ENCODE peak calls at places on chromosomes 11 and 22, in seven cellular contexts. K is tibial nerve, S is IMR-90, V is transverse colon, L is adrenal gland, B is HCT116, I is stomach. P is an unnamed sample.
A peak's percentile ranks its signal among the peaks of the same experiment; 100 is the strongest.

GRCh38 chr22:35231585-35232084 is 25.7 kb upstream of the HMGXB4 start:
- DNase-seq in B (peak; percentile 85), S (peak; percentile 55), L (peak; percentile 77), K (no peak), V (peak; percentile 82), I (peak; percentile 72), P (no peak)

GRCh38 chr11:110955797-110956196 is 243.6 kb upstream of the ARHGAP20 start:
- DNase-seq in S (no peak), L (no peak), B (no peak), K (no peak), V (no peak), I (no peak), P (no peak)

GRCh38 chr11:73140213-73141030 is 1.7 kb downstream of the FCHSD2 start:
- DNase-seq in V (no peak), I (peak; percentile 48), S (peak; percentile 52), K (no peak), L (peak; percentile 57), B (no peak), P (no peak)

GRCh38 chr22:34570408-34570807 is 495.6 kb upstream of the ISX start:
- DNase-seq in L (no peak), K (no peak), V (no peak), S (no peak), B (no peak), I (no peak), P (no peak)

GRCh38 chr11:71185411-71185810 is 67.0 kb downstream of the SHANK2 start:
- DNase-seq in B (no peak), V (no peak), L (no peak), S (no peak), I (no peak), K (no peak), P (no peak)

GRCh38 chr11:83241291-83241946 is 44.7 kb downstream of the CCDC90B start:
- DNase-seq in K (no peak), L (peak; percentile 67), B (peak; percentile 69), S (peak; percentile 77), V (peak; percentile 52), I (peak; percentile 74), P (no peak)

GRCh38 chr11:123729602-123730001 is 11.9 kb downstream of the ZNF202 start:
- DNase-seq in K (no peak), V (no peak), B (no peak), L (no peak), S (peak; percentile 59), I (no peak), P (no peak)

GRCh38 chr11:57349491-57350274 is 11.5 kb downstream of the P2RX3 start:
- DNase-seq in K (peak; percentile 53), V (peak; percentile 67), B (peak; percentile 26), L (peak; percentile 82), I (peak; percentile 74), S (peak; percentile 33), P (no peak)

GRCh38 chr11:12744831-12745502 is 70.7 kb downstream of the TEAD1 start:
- DNase-seq in L (peak; percentile 33), K (no peak), B (no peak), V (no peak), I (no peak), S (peak; percentile 28), P (no peak)

GRCh38 chr22:28896611-28897010 is 13.2 kb downstream of the ZNRF3 start:
- DNase-seq in K (no peak), I (no peak), S (no peak), L (no peak), V (no peak), B (no peak), P (no peak)

GRCh38 chr11:80595011-80595410 is 1154.2 kb upstream of the TENM4 start:
- DNase-seq in V (no peak), I (no peak), K (no peak), L (no peak), B (no peak), S (peak; percentile 68), P (no peak)

GRCh38 chr22:29719894-29720645 is at the start of gene CABP7:
- DNase-seq in L (no peak), K (no peak), I (no peak), B (no peak), S (no peak), V (no peak), P (no peak)

GRCh38 chr22:43263645-43264514 is 76.9 kb upstream of the TTLL12 start:
- DNase-seq in K (no peak), V (peak; percentile 69), I (peak; percentile 74), B (peak; percentile 48), S (peak; percentile 88), L (peak; percentile 62), P (no peak)

DNA sequence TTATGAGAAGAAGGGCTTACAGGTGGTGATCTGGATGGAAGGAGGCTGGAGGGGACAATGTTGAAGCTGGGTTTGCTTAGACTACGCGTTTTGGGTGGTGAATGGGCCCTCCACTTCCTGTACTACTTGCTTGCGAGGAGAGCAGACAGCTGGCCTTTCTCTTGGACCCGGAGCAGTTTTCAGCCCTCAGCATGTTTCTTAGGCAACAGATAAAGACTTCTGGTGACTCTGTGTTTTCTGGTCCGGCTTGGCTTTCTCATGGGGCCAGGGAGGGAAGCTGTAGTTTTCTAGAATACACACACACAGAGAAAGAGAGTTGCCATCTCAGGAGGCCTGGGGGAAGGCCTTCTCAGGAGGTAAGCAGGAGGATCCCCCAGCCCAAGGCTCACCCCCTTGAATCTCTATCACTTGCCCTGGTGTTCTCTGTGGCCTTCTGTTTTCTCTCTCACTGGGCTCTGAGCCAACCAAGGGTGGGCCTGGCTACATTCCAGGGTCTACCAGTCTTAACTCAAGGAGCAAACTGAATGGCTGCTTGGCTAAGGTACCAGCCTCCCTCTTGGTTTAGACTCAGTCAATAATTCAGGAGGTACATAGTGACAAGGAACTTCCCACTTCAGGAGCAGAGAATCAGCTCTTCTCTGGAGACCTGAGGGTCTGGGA is 2.4 kb downstream of the CCS start:
- DNase-seq in V (peak; percentile 42), L (peak; percentile 62), S (peak; percentile 76), K (no peak), B (no peak), I (peak; percentile 47), P (no peak)
- TF ChIP-seq POLR2A in V (no peak), L (no peak), S (no peak), K (no peak), B (no peak), I (no peak), P (no peak)

GRCh38 chr11:32279672-32280071 is 155.7 kb downstream of the WT1 start:
- DNase-seq in I (no peak), K (no peak), B (no peak), V (no peak), L (no peak), S (no peak), P (no peak)

DNA sequence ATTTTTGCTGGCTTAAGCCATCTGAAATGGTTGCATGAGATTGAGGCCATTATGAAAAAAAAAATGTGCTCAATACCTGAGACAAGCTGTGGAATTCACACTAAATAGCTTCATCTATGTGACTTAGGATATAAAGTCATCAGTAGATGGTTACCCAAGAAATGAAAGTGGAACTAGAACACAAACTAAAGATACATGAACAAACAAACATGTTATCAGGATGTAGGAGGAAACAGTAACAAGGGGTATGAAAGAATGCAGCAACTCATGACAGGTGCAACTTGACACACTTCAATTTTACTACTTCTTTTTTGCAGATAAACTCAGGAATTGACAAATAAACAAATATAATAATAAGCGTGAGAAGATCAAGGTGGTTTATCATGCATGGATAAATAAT is 155.0 kb downstream of the WT1 start:
- DNase-seq in B (no peak), I (no peak), V (no peak), L (no peak), S (no peak), K (no peak), P (no peak)
- H3K4me3 ChIP-seq in B (no peak overlapping the region), I (no peak overlapping the region), V (no peak overlapping the region), L (no peak overlapping the region), S (no peak overlapping the region), K (no peak overlapping the region), P (no peak overlapping the region)

GRCh38 chr11:68096962-68097361 is 24.2 kb downstream of the CHKA start:
- DNase-seq in I (no peak), S (no peak), V (no peak), B (no peak), K (no peak), L (no peak), P (no peak)
- H3K27ac ChIP-seq in I (peak overlapping the region; percentile 55), S (no peak overlapping the region), V (peak overlapping the region; percentile 41), B (no peak overlapping the region), K (no peak overlapping the region), L (peak overlapping the region; percentile 63), P (no peak overlapping the region)

DNA sequence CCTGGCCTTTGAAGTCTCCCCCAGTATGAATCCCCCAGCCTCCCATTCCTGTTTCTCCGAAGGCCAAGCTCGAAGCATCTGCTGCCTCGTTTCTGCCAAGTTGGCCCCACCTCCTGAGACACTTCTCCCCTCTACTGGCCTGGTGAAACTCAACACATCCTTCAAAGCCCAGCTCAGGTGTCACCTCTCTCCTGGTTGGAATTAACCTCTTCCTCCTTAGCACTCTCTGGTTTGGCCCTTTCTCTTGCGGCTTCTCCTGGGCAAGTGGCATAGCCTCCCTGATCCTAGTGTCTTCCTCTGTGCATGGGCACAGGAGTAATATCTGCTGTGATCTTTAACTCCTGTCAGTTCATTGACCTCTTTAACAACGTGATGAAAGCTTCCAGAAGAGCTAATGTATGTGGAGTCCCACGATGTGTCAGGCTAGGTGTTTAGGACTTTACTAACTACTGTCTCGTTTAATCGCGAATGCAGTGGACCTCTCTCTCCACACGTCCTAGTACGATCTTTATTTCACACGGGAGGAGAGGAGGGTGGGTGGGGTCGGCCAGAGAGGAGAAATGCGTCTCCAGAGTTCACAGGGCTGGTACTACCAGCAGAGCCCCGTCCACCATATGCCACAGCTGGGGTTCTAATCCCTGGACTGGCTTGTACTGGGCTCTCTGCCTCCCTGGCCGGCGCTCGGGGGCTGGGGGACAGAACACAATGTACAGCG is 824 bp upstream of the PTPRJ start:
- DNase-seq in L (no peak), B (no peak), I (no peak), S (no peak), V (no peak), K (no peak), P (no peak)
- TF ChIP-seq POLR2A in L (no peak), B (no peak), I (no peak), S (no peak), V (no peak), K (no peak), P (no peak)

GRCh38 chr11:119473226-119473625 is 50.3 kb upstream of the THY1 start:
- DNase-seq in L (no peak), S (no peak), K (no peak), I (no peak), V (no peak), B (no peak), P (no peak)

GRCh38 chr11:119476666-119477331 is 53.8 kb upstream of the THY1 start:
- DNase-seq in V (no peak), L (no peak), K (no peak), I (peak; percentile 21), S (no peak), B (no peak), P (no peak)

GRCh38 chr11:119476038-119476437 is 53.1 kb upstream of the THY1 start:
- DNase-seq in B (no peak), S (no peak), L (no peak), V (no peak), K (no peak), I (no peak), P (no peak)

GRCh38 chr11:119473901-119474681 is 51.1 kb upstream of the THY1 start:
- DNase-seq in K (no peak), L (no peak), S (no peak), V (no peak), B (no peak), I (no peak), P (no peak)

GRCh38 chr11:119474682-119475596 is 52.0 kb upstream of the THY1 start:
- DNase-seq in S (peak; percentile 82), L (peak; percentile 84), B (no peak), V (peak; percentile 40), K (peak; percentile 35), I (peak; percentile 59), P (no peak)
- H3K4me3 ChIP-seq in S (no peak overlapping the region), L (no peak overlapping the region), B (no peak overlapping the region), V (no peak overlapping the region), K (no peak overlapping the region), I (no peak overlapping the region), P (no peak overlapping the region)

P was measured in esophagus squamous epithelium.